ENCODE peak calls at places on chromosomes 5 and 9, in ten cellular contexts. E is astrocyte of the spinal cord; Q is GM23338; M is Caco-2; B is right lobe of liver; V is body of pancreas; Z is brain microvascular endothelial cell; L is CD8-positive, alpha-beta T cell; N is heart left ventricle; S is upper lobe of right lung. P is an unnamed sample.

GRCh38 chr5:141855265-141856029 is 22.8 kb downstream of the PCDH1 start:
- DNase-seq in V (peak), N (peak), E (no peak), B (peak), M (no peak), S (peak), L (no peak), Z (no peak), Q (no peak), P (no peak)

GRCh38 chr9:15942806-15943424 is 390.1 kb downstream of the CCDC171 start:
- DNase-seq in Q (peak), E (no peak), Z (no peak), M (no peak), L (no peak), V (no peak), N (no peak), S (no peak), B (no peak), P (no peak)

GRCh38 chr9:6968271-6968670 is 210.5 kb downstream of the KDM4C start:
- DNase-seq in Z (no peak), N (no peak), M (no peak), V (no peak), S (no peak), E (peak), Q (no peak), L (no peak), B (no peak), P (no peak)

GRCh38 chr5:164860896-164861295 is 1355.5 kb downstream of the MAT2B start:
- DNase-seq in Z (no peak), S (no peak), Q (no peak), M (no peak), L (no peak), E (no peak), B (no peak), V (no peak), N (no peak), P (no peak)

GRCh38 chr5:141696431-141696830 is 14.4 kb upstream of the ARAP3 start:
- DNase-seq in S (no peak), V (no peak), Q (no peak), L (no peak), E (no peak), N (no peak), M (no peak), B (no peak), Z (no peak), P (no peak)

GRCh38 chr9:118522093-118523028 is 818.2 kb downstream of the TLR4 start:
- DNase-seq in L (no peak), B (no peak), E (peak), M (peak), V (peak), Q (peak), S (peak), N (peak), Z (peak), P (no peak)

GRCh38 chr5:57816108-57816507 is 333.5 kb upstream of the ACTBL2 start:
- DNase-seq in E (peak), M (no peak), L (no peak), Q (peak), B (no peak), N (no peak), V (no peak), S (no peak), Z (peak), P (no peak)

GRCh38 chr5:172550096-172550765 is 90.8 kb upstream of the NEURL1B start:
- DNase-seq in V (peak), Q (no peak), B (no peak), L (no peak), N (no peak), M (no peak), S (peak), Z (no peak), E (no peak), P (no peak)

GRCh38 chr5:59640411-59640810 is 253.1 kb downstream of the PDE4D start:
- DNase-seq in N (peak), M (no peak), B (no peak), L (no peak), S (no peak), E (peak), Q (no peak), Z (peak), V (no peak), P (no peak)

GRCh38 chr9:121285835-121286687 is 18.1 kb downstream of the GSN start:
- DNase-seq in V (peak), N (peak), L (no peak), S (peak), M (peak), Q (peak), E (peak), Z (peak), B (no peak), P (no peak)

GRCh38 chr5:57858905-57859304 is 376.3 kb upstream of the ACTBL2 start:
- DNase-seq in L (no peak), Z (no peak), N (no peak), B (no peak), E (no peak), M (no peak), Q (no peak), V (no peak), S (no peak), P (no peak)

GRCh38 chr5:131242728-131243255 is 21.1 kb upstream of the CDC42SE2 start:
- DNase-seq in Q (no peak), M (no peak), V (no peak), S (no peak), B (no peak), N (no peak), L (no peak), Z (peak), E (peak), P (no peak)

GRCh38 chr9:133171161-133171955 is 7.6 kb upstream of the GBGT1 start:
- DNase-seq in L (no peak), Q (no peak), M (no peak), N (no peak), E (no peak), V (no peak), S (peak), Z (no peak), B (no peak), P (no peak)

GRCh38 chr5:181265092-181265671 is 4.2 kb upstream of the TRIM52 start:
- DNase-seq in M (no peak), L (no peak), S (no peak), Z (no peak), V (no peak), Q (no peak), B (no peak), E (no peak), N (no peak), P (no peak)

GRCh38 chr9:115691686-115692085 is 461.9 kb upstream of the PAPPA start:
- DNase-seq in B (no peak), E (peak), V (no peak), N (no peak), Z (no peak), S (no peak), Q (no peak), L (no peak), M (no peak), P (no peak)

GRCh38 chr5:68285075-68285827 is 69.7 kb downstream of the PIK3R1 start:
- DNase-seq in B (no peak), V (peak), Q (no peak), L (no peak), N (no peak), E (no peak), S (no peak), M (no peak), Z (no peak), P (no peak)

GRCh38 chr5:55102345-55102744 is at the start of gene GZMA:
- DNase-seq in N (no peak), S (no peak), B (no peak), Q (no peak), M (no peak), V (no peak), Z (no peak), E (peak), L (no peak), P (no peak)

GRCh38 chr9:14213504-14213903 is 100.4 kb downstream of the NFIB start:
- DNase-seq in E (no peak), L (no peak), V (no peak), Q (no peak), S (no peak), M (no peak), N (no peak), Z (no peak), B (no peak), P (no peak)

GRCh38 chr9:119114681-119115080 is 254.6 kb downstream of the BRINP1 start:
- DNase-seq in E (no peak), M (no peak), L (no peak), Z (no peak), S (no peak), N (no peak), V (no peak), Q (peak), B (no peak), P (no peak)

GRCh38 chr9:8660383-8660782 is 860.8 kb upstream of the DMAC1 start:
- DNase-seq in B (peak), S (no peak), V (peak), L (no peak), Q (no peak), E (peak), N (peak), M (no peak), Z (peak), P (peak)

GRCh38 chr5:151223447-151224264 is at the start of gene CCDC69:
- DNase-seq in E (peak), S (peak), Q (peak), Z (peak), L (peak), V (peak), N (peak), B (peak), M (peak), P (peak)

GRCh38 chr9:80503692-80504400 is 932.1 kb downstream of the TLE4 start:
- DNase-seq in V (no peak), Q (no peak), M (no peak), B (no peak), Z (peak), S (no peak), N (no peak), E (no peak), L (no peak), P (no peak)

GRCh38 chr5:38808666-38809343 is 37.0 kb upstream of the OSMR start:
- DNase-seq in E (no peak), V (no peak), Z (no peak), M (no peak), S (no peak), L (no peak), Q (no peak), N (no peak), B (no peak), P (no peak)

GRCh38 chr9:127714916-127715442 is 484 bp downstream of the PTRH1 start:
- DNase-seq in V (no peak), B (no peak), Q (peak), M (no peak), N (no peak), E (no peak), S (no peak), Z (no peak), L (no peak), P (no peak)

GRCh38 chr9:35415769-35416427 is 74.0 kb upstream of the RUSC2 start:
- DNase-seq in B (no peak), S (no peak), L (no peak), Z (no peak), Q (peak), V (no peak), N (no peak), M (no peak), E (no peak), P (no peak)

GRCh38 chr5:5250758-5251157 is 110.6 kb downstream of the ADAMTS16 start:
- DNase-seq in S (no peak), Z (no peak), N (no peak), B (no peak), M (no peak), V (no peak), L (no peak), E (no peak), Q (no peak), P (no peak)

GRCh38 chr9:137406876-137407589 is 15.9 kb downstream of the EXD3 start:
- DNase-seq in Q (peak), V (peak), B (peak), S (peak), M (no peak), E (peak), L (peak), N (peak), Z (peak), P (peak)

GRCh38 chr5:98769006-98769255 is 4.5 kb upstream of the RGMB start:
- DNase-seq in S (peak), B (peak), E (no peak), V (no peak), L (peak), N (no peak), Q (no peak), M (no peak), Z (no peak), P (no peak)

GRCh38 chr9:100601216-100601615 is 23.3 kb downstream of the CAVIN4 start:
- DNase-seq in B (no peak), S (no peak), Z (peak), Q (peak), M (peak), V (peak), E (peak), N (no peak), L (no peak), P (no peak)

GRCh38 chr5:34045996-34046395 is 3.0 kb upstream of the C1QTNF3 start:
- DNase-seq in B (no peak), S (no peak), E (peak), M (no peak), L (no peak), Q (no peak), Z (peak), V (no peak), N (no peak), P (no peak)

GRCh38 chr5:103178167-103178566 is 58.1 kb downstream of the PPIP5K2 start:
- DNase-seq in E (no peak), Q (peak), S (no peak), L (no peak), N (no peak), V (no peak), M (no peak), B (no peak), Z (no peak), P (no peak)

GRCh38 chr9:95003694-95004451 is 277.4 kb downstream of the AOPEP start:
- DNase-seq in B (peak), V (peak), L (no peak), Q (peak), E (peak), S (peak), Z (peak), N (peak), M (no peak), P (no peak)
- TF ChIP-seq CTCF in B (peak), V (no peak), L (no peak), Q (no peak), E (no peak), S (no peak), Z (peak), N (no peak), M (peak), P (no peak)

GRCh38 chr5:74943905-74944304 is 77.7 kb upstream of the FAM169A start:
- DNase-seq in S (no peak), E (no peak), M (no peak), B (no peak), N (no peak), Z (no peak), V (no peak), L (no peak), Q (peak), P (no peak)
- TF ChIP-seq CTCF in S (no peak), E (peak), M (peak), B (no peak), N (no peak), Z (peak), V (no peak), L (peak), Q (peak), P (no peak)

GRCh38 chr5:135204151-135204600 is 170.1 kb upstream of the PITX1 start:
- DNase-seq in S (no peak), M (no peak), Q (peak), V (no peak), L (no peak), N (no peak), Z (no peak), E (peak), B (no peak), P (no peak)

GRCh38 chr5:135206862-135207261 is 172.8 kb upstream of the PITX1 start:
- DNase-seq in M (no peak), Z (no peak), B (no peak), E (no peak), L (no peak), N (no peak), Q (no peak), S (peak), V (no peak), P (no peak)

GRCh38 chr5:135203019-135203418 is 169.0 kb upstream of the PITX1 start:
- DNase-seq in E (no peak), B (no peak), M (no peak), L (no peak), Z (no peak), V (no peak), S (no peak), Q (peak), N (no peak), P (no peak)

GRCh38 chr5:135205616-135206349 is 171.8 kb upstream of the PITX1 start:
- DNase-seq in L (no peak), V (no peak), Z (no peak), S (no peak), B (no peak), N (no peak), Q (no peak), E (no peak), M (no peak), P (no peak)

DNA sequence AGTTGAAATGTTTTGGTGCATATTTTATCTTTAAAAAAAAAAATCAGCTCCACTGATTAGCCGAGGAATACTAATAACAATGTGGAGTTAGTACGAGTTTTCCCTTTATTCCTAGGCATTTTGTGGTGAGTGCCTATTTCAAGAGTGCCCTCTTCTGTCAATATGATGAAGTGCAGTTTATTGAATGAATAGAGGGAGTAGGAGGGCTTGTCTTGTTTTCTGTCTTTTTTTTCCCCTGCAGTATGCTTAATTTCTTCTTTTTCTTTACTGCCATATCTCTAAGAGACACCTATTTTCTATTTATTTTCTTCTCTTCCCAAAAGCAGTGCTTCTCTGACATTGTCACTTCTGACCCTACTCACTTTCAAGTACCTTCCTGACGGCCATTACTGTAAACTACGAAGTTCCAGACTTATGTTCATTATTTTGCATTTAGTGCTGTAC is 169.6 kb upstream of the PITX1 start:
- DNase-seq in E (peak), L (no peak), M (no peak), Z (no peak), V (no peak), B (no peak), S (no peak), N (no peak), Q (peak), P (no peak)
- TF ChIP-seq CTCF in E (peak), L (no peak), M (peak), Z (peak), V (no peak), B (peak), S (peak), N (peak), Q (peak), P (peak)

GRCh38 chr5:135569755-135570452 is 8.9 kb downstream of the CXCL14 start:
- DNase-seq in N (peak), L (no peak), E (peak), Q (peak), M (peak), S (no peak), Z (peak), V (peak), B (no peak), P (no peak)
- TF ChIP-seq CTCF in N (no peak), L (no peak), E (peak), Q (peak), M (peak), S (peak), Z (peak), V (peak), B (no peak), P (peak)

DNA sequence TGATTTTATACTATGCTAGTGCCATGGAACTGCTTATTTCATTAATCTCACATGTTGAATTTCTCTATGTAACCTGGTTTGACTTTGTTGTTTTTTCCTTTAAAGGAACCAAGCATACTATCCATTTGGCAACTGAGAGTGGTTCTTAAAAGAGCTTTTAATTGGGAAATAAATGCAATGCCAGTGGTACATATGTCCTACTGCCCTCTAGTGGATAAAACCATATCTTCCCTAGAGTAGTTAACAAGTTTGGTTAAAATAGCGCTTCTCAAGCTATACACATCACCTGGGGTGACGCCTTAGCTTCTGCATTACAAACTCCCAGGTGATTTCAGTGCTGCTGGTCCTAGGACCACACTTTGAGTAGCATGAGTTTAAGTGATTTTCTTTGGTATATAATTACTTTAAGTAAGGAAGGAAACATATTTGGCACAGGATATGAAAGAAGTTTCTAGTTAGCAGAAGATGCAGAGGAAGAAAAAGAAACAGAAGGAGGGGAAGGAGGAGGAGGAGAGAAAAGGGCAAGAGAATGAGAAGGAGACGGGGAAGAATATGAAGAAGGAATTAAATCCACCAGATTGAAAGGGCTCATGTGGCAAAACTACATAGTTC is 56.8 kb downstream of the FGF10 start:
- DNase-seq in V (no peak), M (no peak), Q (peak), N (no peak), S (no peak), B (no peak), E (peak), L (no peak), Z (peak), P (no peak)
- TF ChIP-seq CTCF in V (peak), M (peak), Q (peak), N (peak), S (peak), B (peak), E (peak), L (no peak), Z (peak), P (peak)

GRCh38 chr5:79236970-79237734 is 1.2 kb downstream of the JMY start:
- DNase-seq in V (peak), Z (peak), E (peak), S (peak), B (peak), L (peak), N (no peak), Q (peak), M (peak), P (peak)

GRCh38 chr5:79235222-79235577 is 731 bp upstream of the JMY start:
- DNase-seq in Z (no peak), M (no peak), S (no peak), N (no peak), V (no peak), B (no peak), L (no peak), Q (no peak), E (peak), P (no peak)

GRCh38 chr5:79237735-79238560 is 2.0 kb downstream of the JMY start:
- DNase-seq in V (no peak), S (no peak), Q (no peak), B (no peak), L (no peak), Z (no peak), E (peak), N (no peak), M (no peak), P (no peak)

GRCh38 chr5:79236364-79236969 is 536 bp downstream of the JMY start:
- DNase-seq in S (peak), N (no peak), L (peak), B (peak), Q (peak), Z (no peak), V (no peak), E (peak), M (no peak), P (no peak)

GRCh38 chr5:79235578-79236363 is at the start of gene JMY:
- DNase-seq in M (peak), Z (peak), N (peak), B (peak), E (peak), S (peak), V (peak), L (peak), Q (peak), P (peak)
- TF ChIP-seq CTCF in M (no peak), Z (no peak), N (peak), B (no peak), E (no peak), S (no peak), V (no peak), L (no peak), Q (no peak), P (no peak)

DNA sequence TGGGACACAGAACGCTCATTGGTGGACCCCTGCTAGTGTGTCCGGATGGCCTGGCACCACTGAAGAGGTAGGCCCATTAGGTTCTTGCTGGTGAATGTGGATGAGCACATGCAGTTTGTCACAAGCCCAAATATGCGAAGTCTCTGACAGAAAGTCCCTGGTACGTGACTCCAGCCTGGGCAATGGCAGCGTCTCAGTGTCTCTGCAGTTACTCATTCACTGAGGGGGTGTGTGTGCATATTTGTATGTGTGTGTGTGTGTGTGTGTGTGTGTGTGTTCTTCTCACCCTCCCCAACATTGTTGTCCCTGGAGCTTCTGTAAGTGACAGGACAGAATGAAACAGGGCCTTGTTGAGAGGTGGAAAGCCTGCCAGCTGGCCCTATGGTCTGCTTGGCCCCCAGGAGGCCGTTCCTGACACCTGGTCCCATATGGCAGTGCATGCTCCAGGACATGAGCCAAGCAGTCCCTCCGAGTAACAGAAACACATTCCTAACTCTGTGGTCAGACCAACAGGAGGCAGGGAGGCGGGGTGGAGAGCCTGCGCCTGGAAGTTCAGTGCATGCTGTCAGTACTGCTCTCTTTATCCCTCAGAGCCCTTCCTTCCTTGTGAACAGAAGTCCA is 169.9 kb downstream of the SLC28A3 start:
- DNase-seq in Z (peak), L (no peak), V (peak), M (peak), N (peak), E (peak), Q (peak), S (peak), B (no peak), P (no peak)
- TF ChIP-seq CTCF in Z (peak), L (no peak), V (no peak), M (no peak), N (peak), E (no peak), Q (no peak), S (no peak), B (peak), P (no peak)

P was measured in CD14-positive monocyte.